ENCODE peak calls at places on chromosome 1, in four cellular contexts. K, H, J and O are unnamed samples.

GRCh38 chr1:58325797-58326196 is 220.7 kb downstream of the OMA1 start:
- DNase-seq in K (no peak), H (no peak), J (no peak), O (no peak)

GRCh38 chr1:245046764-245047163 is 108.0 kb upstream of the KIF26B start:
- DNase-seq in K (no peak), H (no peak), J (no peak), O (peak)

GRCh38 chr1:12372180-12372579 is 142.3 kb downstream of the VPS13D start:
- DNase-seq in K (no peak), H (no peak), J (no peak), O (no peak)

GRCh38 chr1:115544131-115544530 is 97.6 kb upstream of the VANGL1 start:
- DNase-seq in K (no peak), H (no peak), J (no peak), O (no peak)

GRCh38 chr1:32681501-32681900 is 21.1 kb downstream of the SYNC start:
- DNase-seq in K (no peak), H (no peak), J (no peak), O (no peak)

GRCh38 chr1:95407864-95408291 is 173.9 kb downstream of the RWDD3 start:
- DNase-seq in K (no peak), H (no peak), J (no peak), O (peak)

GRCh38 chr1:214439352-214440119 is 111.9 kb downstream of the PTPN14 start:
- DNase-seq in K (no peak), H (peak), J (peak), O (no peak)

GRCh38 chr1:226586116-226586515 is 37.6 kb downstream of the STUM start:
- DNase-seq in K (no peak), H (no peak), J (no peak), O (no peak)

GRCh38 chr1:192151176-192151575 is 7.1 kb upstream of the RGS18 start:
- DNase-seq in K (no peak), H (no peak), J (no peak), O (no peak)

GRCh38 chr1:8903908-8904650 is 25.6 kb upstream of the ENO1 start:
- DNase-seq in K (no peak), H (no peak), J (peak), O (no peak)

GRCh38 chr1:171988243-171988642 is 146.9 kb downstream of the DNM3 start:
- DNase-seq in K (no peak), H (no peak), J (no peak), O (no peak)

GRCh38 chr1:206422525-206422924 is 47.8 kb upstream of the IKBKE start:
- DNase-seq in K (no peak), H (no peak), J (no peak), O (no peak)

GRCh38 chr1:15848929-15849774 is 1.6 kb downstream of the SPEN start:
- DNase-seq in K (peak), H (no peak), J (peak), O (peak)

GRCh38 chr1:239361403-239361802 is 25.0 kb upstream of the CHRM3 start:
- DNase-seq in K (no peak), H (no peak), J (no peak), O (no peak)
- TF ChIP-seq CBFB in K (no peak), H (no peak), J (no peak), O (no peak)

GRCh38 chr1:56285554-56286402 is 293.6 kb downstream of the PLPP3 start:
- DNase-seq in K (no peak), H (no peak), J (no peak), O (no peak)
- TF ChIP-seq CBFB in K (no peak), H (no peak), J (no peak), O (no peak)

GRCh38 chr1:21263052-21263429 is 27.2 kb downstream of the ECE1 start:
- DNase-seq in K (no peak), H (no peak), J (no peak), O (no peak)

GRCh38 chr1:21266119-21266774 is 24.0 kb downstream of the ECE1 start:
- DNase-seq in K (no peak), H (no peak), J (peak), O (no peak)

GRCh38 chr1:21265644-21266043 is 24.6 kb downstream of the ECE1 start:
- DNase-seq in K (no peak), H (no peak), J (no peak), O (no peak)

GRCh38 chr1:21263653-21264225 is 26.5 kb downstream of the ECE1 start:
- DNase-seq in K (no peak), H (no peak), J (no peak), O (no peak)

DNA sequence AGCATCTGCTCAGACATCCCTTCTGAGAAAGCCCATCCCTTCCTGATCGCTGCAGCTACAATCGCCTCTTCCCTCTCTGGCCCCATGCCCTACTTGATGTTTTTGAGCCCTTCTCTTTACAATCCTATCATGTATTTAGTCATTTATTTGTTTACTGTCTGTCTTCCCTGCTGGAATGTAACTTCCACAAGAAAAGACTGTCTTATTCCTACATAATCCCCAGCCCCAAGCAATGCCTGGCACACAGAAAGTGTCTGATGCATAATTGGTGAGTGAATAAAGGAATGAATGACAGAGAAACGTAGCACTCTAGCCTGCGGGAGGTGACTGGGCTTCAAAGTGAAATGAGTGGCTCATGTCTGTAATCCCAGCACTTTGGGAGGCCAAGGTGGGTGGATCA is 25.4 kb downstream of the ECE1 start:
- DNase-seq in K (no peak), H (no peak), J (no peak), O (no peak)
- TF ChIP-seq CBFB in K (no peak), H (no peak), J (no peak), O (no peak)

GRCh38 chr1:108503062-108503740 is 53.1 kb downstream of the NBPF6 start:
- DNase-seq in K (no peak), H (no peak), J (peak), O (no peak)

GRCh38 chr1:108502138-108502537 is 52.0 kb downstream of the NBPF6 start:
- DNase-seq in K (no peak), H (no peak), J (no peak), O (no peak)

GRCh38 chr1:108504447-108504846 is 54.3 kb downstream of the NBPF6 start:
- DNase-seq in K (no peak), H (no peak), J (no peak), O (no peak)

GRCh38 chr1:108505766-108506075 is 54.2 kb upstream of the EEIG2 start:
- DNase-seq in K (no peak), H (no peak), J (no peak), O (no peak)

GRCh38 chr1:108502624-108503023 is 52.5 kb downstream of the NBPF6 start:
- DNase-seq in K (no peak), H (no peak), J (no peak), O (no peak)
- TF ChIP-seq CBFB in K (no peak), H (no peak), J (no peak), O (no peak)

GRCh38 chr1:149849246-149849946 is 50.0 kb upstream of the BOLA1 start:
- DNase-seq in K (no peak), H (no peak), J (no peak), O (no peak)

GRCh38 chr1:149848811-149849210 is 50.6 kb upstream of the BOLA1 start:
- DNase-seq in K (no peak), H (no peak), J (peak), O (no peak)

GRCh38 chr1:149849947-149850360 is 49.4 kb upstream of the BOLA1 start:
- DNase-seq in K (no peak), H (no peak), J (no peak), O (no peak)

GRCh38 chr1:149846600-149847466 is 52.5 kb upstream of the BOLA1 start:
- DNase-seq in K (no peak), H (no peak), J (no peak), O (no peak)

DNA sequence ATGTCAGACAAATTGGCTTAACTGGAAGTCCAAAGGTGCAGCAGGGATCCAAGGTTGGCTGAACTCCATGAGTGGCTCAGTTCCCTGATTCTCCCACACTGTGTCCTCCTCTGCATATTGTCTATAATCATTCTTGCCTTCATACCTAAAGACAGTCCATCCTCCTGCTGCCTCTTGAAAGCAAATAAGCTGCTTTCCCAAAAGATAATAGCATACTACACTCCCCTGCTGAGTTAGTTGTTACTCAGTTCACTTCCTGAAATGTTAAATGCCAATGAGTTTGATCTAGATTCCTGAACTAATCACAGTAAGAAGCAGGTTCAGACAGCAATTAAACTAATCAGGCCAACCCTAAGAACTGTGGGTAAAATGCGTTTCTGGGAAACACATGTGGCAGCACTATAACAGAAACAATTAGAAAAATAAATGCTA is 51.0 kb upstream of the BOLA1 start:
- DNase-seq in K (no peak), H (no peak), J (peak), O (no peak)
- TF ChIP-seq CBFB in K (no peak), H (no peak), J (no peak), O (no peak)

GRCh38 chr1:7541629-7542028 is 229.5 kb upstream of the VAMP3 start:
- DNase-seq in K (peak), H (no peak), J (no peak), O (no peak)

GRCh38 chr1:7538033-7538432 is 233.1 kb upstream of the VAMP3 start:
- DNase-seq in K (no peak), H (no peak), J (peak), O (no peak)

GRCh38 chr1:7540816-7541215 is 230.3 kb upstream of the VAMP3 start:
- DNase-seq in K (no peak), H (no peak), J (no peak), O (no peak)

GRCh38 chr1:7538849-7539771 is 232.0 kb upstream of the VAMP3 start:
- DNase-seq in K (no peak), H (no peak), J (no peak), O (peak)

GRCh38 chr1:7539772-7540175 is 231.3 kb upstream of the VAMP3 start:
- DNase-seq in K (peak), H (no peak), J (no peak), O (peak)
- TF ChIP-seq CBFB in K (no peak), H (no peak), J (no peak), O (no peak)

GRCh38 chr1:28885472-28885877 is 28.9 kb upstream of the EPB41 start:
- DNase-seq in K (no peak), H (no peak), J (no peak), O (no peak)
- TF ChIP-seq CBFB in K (no peak), H (no peak), J (no peak), O (no peak)

GRCh38 chr1:85888961-85889360 is 180.7 kb upstream of the ZNHIT6 start:
- DNase-seq in K (no peak), H (no peak), J (no peak), O (no peak)

DNA sequence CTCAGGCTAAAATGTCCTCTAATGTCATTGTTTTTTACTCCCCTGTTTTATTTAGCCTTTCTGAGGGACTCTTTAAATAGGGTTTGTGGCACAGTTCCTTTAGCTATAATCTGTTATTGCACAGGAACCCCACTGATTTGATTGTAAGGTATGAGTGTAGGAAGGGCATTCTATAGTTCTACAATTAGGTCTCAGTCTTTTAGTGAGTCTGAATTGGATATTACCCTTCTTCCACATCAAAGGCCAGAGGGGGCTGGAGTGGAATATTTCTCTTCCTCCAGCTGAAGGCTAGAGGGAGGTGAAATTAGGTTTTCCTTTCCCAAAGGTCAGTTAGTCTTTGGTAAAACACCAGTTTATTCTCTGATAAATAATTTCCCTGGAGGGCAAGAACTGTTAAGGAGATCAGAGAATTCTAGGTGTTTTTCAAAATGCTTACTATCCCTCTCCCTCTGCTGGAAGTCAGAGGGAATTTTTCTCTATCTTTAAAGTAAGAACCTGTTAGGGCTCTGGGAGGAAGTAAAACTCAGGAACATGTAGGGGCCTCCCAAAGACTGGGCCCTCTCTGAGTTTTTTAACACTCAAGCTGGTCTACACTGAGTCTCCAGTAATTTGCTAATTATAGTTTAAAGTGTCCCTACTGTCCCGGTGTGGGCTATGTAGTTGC is 176.3 kb upstream of the ZNHIT6 start:
- DNase-seq in K (no peak), H (no peak), J (peak), O (no peak)
- TF ChIP-seq CBFB in K (no peak), H (no peak), J (no peak), O (no peak)

GRCh38 chr1:13407811-13408210 is 2.4 kb upstream of the PRAMEF20 start:
- DNase-seq in K (no peak), H (no peak), J (no peak), O (no peak)
- TF ChIP-seq CBFB in K (no peak), H (no peak), J (no peak), O (no peak)